ENCODE peak calls at places on chromosomes 6 and 20, in nine cellular contexts. One of them, this sample, is unnamed.

GRCh38 chr6:155248021-155249001 is 15.5 kb upstream of the CLDN20 start:
- DNase-seq in heart left ventricle: peak
- DNase-seq in SJSA1: peak
- DNase-seq in endodermal cell: peak
- DNase-seq in breast epithelium: peak
- DNase-seq in CD8-positive, alpha-beta T cell: peak
- DNase-seq in PC-9: peak
- DNase-seq in lower lobe of right lung: peak
- DNase-seq in brain microvascular endothelial cell: peak
- DNase-seq in this sample: no peak

GRCh38 chr20:57450419-57450818 is 59.2 kb downstream of the RBM38 start:
- DNase-seq in heart left ventricle: peak
- DNase-seq in SJSA1: no peak
- DNase-seq in endodermal cell: no peak
- DNase-seq in breast epithelium: no peak
- DNase-seq in CD8-positive, alpha-beta T cell: no peak
- DNase-seq in PC-9: no peak
- DNase-seq in lower lobe of right lung: peak
- DNase-seq in brain microvascular endothelial cell: no peak
- DNase-seq in this sample: no peak

GRCh38 chr6:64250126-64250525 is 614.5 kb downstream of the PHF3 start:
- DNase-seq in heart left ventricle: no peak
- DNase-seq in SJSA1: peak
- DNase-seq in endodermal cell: no peak
- DNase-seq in breast epithelium: no peak
- DNase-seq in CD8-positive, alpha-beta T cell: no peak
- DNase-seq in PC-9: no peak
- DNase-seq in lower lobe of right lung: no peak
- DNase-seq in brain microvascular endothelial cell: no peak
- DNase-seq in this sample: no peak

GRCh38 chr20:46293084-46293483 is 15.2 kb downstream of the CDH22 start:
- DNase-seq in heart left ventricle: no peak
- DNase-seq in SJSA1: peak
- DNase-seq in endodermal cell: peak
- DNase-seq in breast epithelium: no peak
- DNase-seq in CD8-positive, alpha-beta T cell: no peak
- DNase-seq in PC-9: peak
- DNase-seq in lower lobe of right lung: no peak
- DNase-seq in brain microvascular endothelial cell: peak
- DNase-seq in this sample: no peak

GRCh38 chr20:58905236-58905635 is 52.7 kb downstream of the GNAS start:
- DNase-seq in heart left ventricle: no peak
- DNase-seq in SJSA1: no peak
- DNase-seq in endodermal cell: no peak
- DNase-seq in breast epithelium: no peak
- DNase-seq in CD8-positive, alpha-beta T cell: no peak
- DNase-seq in PC-9: no peak
- DNase-seq in lower lobe of right lung: no peak
- DNase-seq in brain microvascular endothelial cell: no peak
- DNase-seq in this sample: no peak

GRCh38 chr20:60116128-60116909 is 158.1 kb downstream of the CDH26 start:
- DNase-seq in heart left ventricle: no peak
- DNase-seq in SJSA1: peak
- DNase-seq in endodermal cell: no peak
- DNase-seq in breast epithelium: no peak
- DNase-seq in CD8-positive, alpha-beta T cell: no peak
- DNase-seq in PC-9: no peak
- DNase-seq in lower lobe of right lung: no peak
- DNase-seq in brain microvascular endothelial cell: no peak
- DNase-seq in this sample: no peak

GRCh38 chr6:130965657-130966056 is 97.4 kb downstream of the EPB41L2 start:
- DNase-seq in heart left ventricle: no peak
- DNase-seq in SJSA1: peak
- DNase-seq in endodermal cell: no peak
- DNase-seq in breast epithelium: no peak
- DNase-seq in CD8-positive, alpha-beta T cell: no peak
- DNase-seq in PC-9: no peak
- DNase-seq in lower lobe of right lung: no peak
- DNase-seq in brain microvascular endothelial cell: no peak
- DNase-seq in this sample: no peak

GRCh38 chr6:125983246-125983945 is 2.9 kb upstream of the TRMT11 start:
- DNase-seq in heart left ventricle: no peak
- DNase-seq in SJSA1: peak
- DNase-seq in endodermal cell: no peak
- DNase-seq in breast epithelium: no peak
- DNase-seq in CD8-positive, alpha-beta T cell: no peak
- DNase-seq in PC-9: no peak
- DNase-seq in lower lobe of right lung: no peak
- DNase-seq in brain microvascular endothelial cell: peak
- DNase-seq in this sample: no peak

GRCh38 chr20:48451401-48451800 is 376.4 kb downstream of the PREX1 start:
- DNase-seq in heart left ventricle: no peak
- DNase-seq in SJSA1: no peak
- DNase-seq in endodermal cell: no peak
- DNase-seq in breast epithelium: no peak
- DNase-seq in CD8-positive, alpha-beta T cell: no peak
- DNase-seq in PC-9: no peak
- DNase-seq in lower lobe of right lung: no peak
- DNase-seq in brain microvascular endothelial cell: no peak
- DNase-seq in this sample: no peak

GRCh38 chr20:1509237-1509636 is 18.0 kb upstream of the SIRPB2 start:
- DNase-seq in heart left ventricle: no peak
- DNase-seq in SJSA1: no peak
- DNase-seq in endodermal cell: peak
- DNase-seq in breast epithelium: no peak
- DNase-seq in CD8-positive, alpha-beta T cell: no peak
- DNase-seq in PC-9: no peak
- DNase-seq in lower lobe of right lung: no peak
- DNase-seq in brain microvascular endothelial cell: peak
- DNase-seq in this sample: no peak

GRCh38 chr6:166760288-166760687 is 133.2 kb upstream of the RPS6KA2 start:
- DNase-seq in heart left ventricle: no peak
- DNase-seq in SJSA1: no peak
- DNase-seq in endodermal cell: no peak
- DNase-seq in breast epithelium: no peak
- DNase-seq in CD8-positive, alpha-beta T cell: peak
- DNase-seq in PC-9: no peak
- DNase-seq in lower lobe of right lung: no peak
- DNase-seq in brain microvascular endothelial cell: no peak
- DNase-seq in this sample: no peak

GRCh38 chr6:1603708-1604346 is 5.9 kb upstream of the FOXC1 start:
- DNase-seq in heart left ventricle: no peak
- DNase-seq in SJSA1: no peak
- DNase-seq in endodermal cell: peak
- DNase-seq in breast epithelium: no peak
- DNase-seq in CD8-positive, alpha-beta T cell: no peak
- DNase-seq in PC-9: no peak
- DNase-seq in lower lobe of right lung: no peak
- DNase-seq in brain microvascular endothelial cell: no peak
- DNase-seq in this sample: no peak

GRCh38 chr6:34093206-34093605 is 52.7 kb downstream of the GRM4 start:
- DNase-seq in heart left ventricle: no peak
- DNase-seq in SJSA1: no peak
- DNase-seq in endodermal cell: no peak
- DNase-seq in breast epithelium: no peak
- DNase-seq in CD8-positive, alpha-beta T cell: no peak
- DNase-seq in PC-9: no peak
- DNase-seq in lower lobe of right lung: no peak
- DNase-seq in brain microvascular endothelial cell: no peak
- DNase-seq in this sample: no peak

GRCh38 chr6:14476793-14477531 is 359.4 kb downstream of the CD83 start:
- DNase-seq in heart left ventricle: peak
- DNase-seq in SJSA1: peak
- DNase-seq in endodermal cell: no peak
- DNase-seq in breast epithelium: peak
- DNase-seq in CD8-positive, alpha-beta T cell: no peak
- DNase-seq in PC-9: no peak
- DNase-seq in lower lobe of right lung: no peak
- DNase-seq in brain microvascular endothelial cell: peak
- DNase-seq in this sample: no peak

GRCh38 chr20:57821930-57822329 is 112.1 kb upstream of the PMEPA1 start:
- DNase-seq in heart left ventricle: no peak
- DNase-seq in SJSA1: no peak
- DNase-seq in endodermal cell: no peak
- DNase-seq in breast epithelium: no peak
- DNase-seq in CD8-positive, alpha-beta T cell: no peak
- DNase-seq in PC-9: no peak
- DNase-seq in lower lobe of right lung: no peak
- DNase-seq in brain microvascular endothelial cell: no peak
- DNase-seq in this sample: no peak

GRCh38 chr20:38473353-38473795 is 731 bp downstream of the RALGAPB start:
- DNase-seq in heart left ventricle: peak
- DNase-seq in SJSA1: peak
- DNase-seq in endodermal cell: no peak
- DNase-seq in breast epithelium: peak
- DNase-seq in CD8-positive, alpha-beta T cell: no peak
- DNase-seq in PC-9: no peak
- DNase-seq in lower lobe of right lung: no peak
- DNase-seq in brain microvascular endothelial cell: no peak
- DNase-seq in this sample: no peak

GRCh38 chr6:53813801-53814200 is 19.0 kb downstream of the LRRC1 start:
- DNase-seq in heart left ventricle: no peak
- DNase-seq in SJSA1: no peak
- DNase-seq in endodermal cell: no peak
- DNase-seq in breast epithelium: no peak
- DNase-seq in CD8-positive, alpha-beta T cell: no peak
- DNase-seq in PC-9: no peak
- DNase-seq in lower lobe of right lung: no peak
- DNase-seq in brain microvascular endothelial cell: no peak
- DNase-seq in this sample: no peak

GRCh38 chr6:53809691-53810090 is 14.9 kb downstream of the LRRC1 start:
- DNase-seq in heart left ventricle: no peak
- DNase-seq in SJSA1: no peak
- DNase-seq in endodermal cell: no peak
- DNase-seq in breast epithelium: no peak
- DNase-seq in CD8-positive, alpha-beta T cell: no peak
- DNase-seq in PC-9: no peak
- DNase-seq in lower lobe of right lung: no peak
- DNase-seq in brain microvascular endothelial cell: no peak
- DNase-seq in this sample: no peak

GRCh38 chr6:53811082-53811481 is 16.3 kb downstream of the LRRC1 start:
- DNase-seq in heart left ventricle: peak
- DNase-seq in SJSA1: no peak
- DNase-seq in endodermal cell: peak
- DNase-seq in breast epithelium: peak
- DNase-seq in CD8-positive, alpha-beta T cell: no peak
- DNase-seq in PC-9: peak
- DNase-seq in lower lobe of right lung: peak
- DNase-seq in brain microvascular endothelial cell: no peak
- DNase-seq in this sample: no peak

GRCh38 chr6:53813096-53813495 is 18.3 kb downstream of the LRRC1 start:
- DNase-seq in heart left ventricle: no peak
- DNase-seq in SJSA1: no peak
- DNase-seq in endodermal cell: no peak
- DNase-seq in breast epithelium: no peak
- DNase-seq in CD8-positive, alpha-beta T cell: no peak
- DNase-seq in PC-9: peak
- DNase-seq in lower lobe of right lung: no peak
- DNase-seq in brain microvascular endothelial cell: no peak
- DNase-seq in this sample: no peak

GRCh38 chr6:53811746-53812145 is 16.9 kb downstream of the LRRC1 start:
- DNase-seq in heart left ventricle: no peak
- DNase-seq in SJSA1: no peak
- DNase-seq in endodermal cell: peak
- DNase-seq in breast epithelium: no peak
- DNase-seq in CD8-positive, alpha-beta T cell: no peak
- DNase-seq in PC-9: no peak
- DNase-seq in lower lobe of right lung: no peak
- DNase-seq in brain microvascular endothelial cell: no peak
- DNase-seq in this sample: no peak
- H3K27ac ChIP-seq in heart left ventricle: no peak
- H3K27ac ChIP-seq in SJSA1: no peak
- H3K27ac ChIP-seq in endodermal cell: no peak
- H3K27ac ChIP-seq in breast epithelium: peak
- H3K27ac ChIP-seq in CD8-positive, alpha-beta T cell: no peak
- H3K27ac ChIP-seq in PC-9: peak
- H3K27ac ChIP-seq in lower lobe of right lung: no peak
- H3K27ac ChIP-seq in brain microvascular endothelial cell: no peak
- H3K27ac ChIP-seq in this sample: no peak

GRCh38 chr6:108254436-108255410 is 6.1 kb downstream of the SNX3 start:
- DNase-seq in heart left ventricle: no peak
- DNase-seq in SJSA1: no peak
- DNase-seq in endodermal cell: no peak
- DNase-seq in breast epithelium: no peak
- DNase-seq in CD8-positive, alpha-beta T cell: no peak
- DNase-seq in PC-9: no peak
- DNase-seq in lower lobe of right lung: no peak
- DNase-seq in brain microvascular endothelial cell: no peak
- DNase-seq in this sample: no peak
- H3K27ac ChIP-seq in heart left ventricle: no peak
- H3K27ac ChIP-seq in SJSA1: no peak
- H3K27ac ChIP-seq in endodermal cell: no peak
- H3K27ac ChIP-seq in breast epithelium: no peak
- H3K27ac ChIP-seq in CD8-positive, alpha-beta T cell: no peak
- H3K27ac ChIP-seq in PC-9: peak
- H3K27ac ChIP-seq in lower lobe of right lung: peak
- H3K27ac ChIP-seq in brain microvascular endothelial cell: no peak
- H3K27ac ChIP-seq in this sample: no peak

GRCh38 chr20:62734336-62734735 is 25.7 kb downstream of the NTSR1 start:
- DNase-seq in heart left ventricle: no peak
- DNase-seq in SJSA1: no peak
- DNase-seq in endodermal cell: no peak
- DNase-seq in breast epithelium: no peak
- DNase-seq in CD8-positive, alpha-beta T cell: no peak
- DNase-seq in PC-9: no peak
- DNase-seq in lower lobe of right lung: no peak
- DNase-seq in brain microvascular endothelial cell: no peak
- DNase-seq in this sample: no peak
- H3K27ac ChIP-seq in heart left ventricle: no peak
- H3K27ac ChIP-seq in SJSA1: no peak
- H3K27ac ChIP-seq in endodermal cell: no peak
- H3K27ac ChIP-seq in breast epithelium: no peak
- H3K27ac ChIP-seq in CD8-positive, alpha-beta T cell: no peak
- H3K27ac ChIP-seq in PC-9: no peak
- H3K27ac ChIP-seq in lower lobe of right lung: no peak
- H3K27ac ChIP-seq in brain microvascular endothelial cell: no peak
- H3K27ac ChIP-seq in this sample: no peak

DNA sequence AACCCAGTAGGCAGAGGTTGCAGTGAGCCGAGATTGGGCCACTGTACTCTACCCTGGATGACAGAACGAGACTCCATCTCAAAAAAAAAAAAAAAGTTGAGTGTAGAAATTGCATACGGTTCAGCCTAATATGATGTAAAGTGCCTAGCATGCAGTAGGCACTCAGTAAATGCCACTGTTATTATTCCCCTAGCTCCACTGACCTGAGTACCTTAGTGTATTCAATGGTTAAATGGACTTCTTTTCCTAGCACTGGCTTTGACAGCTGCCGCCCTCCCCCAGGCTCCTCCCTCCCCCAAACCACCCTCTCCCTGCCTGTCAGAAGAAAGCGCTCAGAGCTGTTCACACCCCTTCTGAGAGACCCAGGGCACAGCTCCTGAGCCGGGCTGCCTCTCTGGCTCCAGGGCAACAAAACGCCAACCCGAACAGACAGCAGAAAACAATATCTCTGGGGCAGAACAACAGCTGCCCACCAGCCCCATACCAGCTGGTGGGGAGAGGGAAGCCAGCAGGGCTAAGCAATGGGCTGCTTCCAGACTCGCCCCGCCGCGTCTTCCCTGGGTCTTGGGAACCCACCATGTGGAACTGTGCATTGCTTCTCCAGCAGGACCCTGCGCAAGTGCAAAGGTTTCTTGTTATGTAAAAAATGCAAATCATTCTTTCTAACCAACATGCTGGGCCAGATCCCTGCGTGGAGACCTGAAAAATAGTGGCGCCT is 4.5 kb downstream of the CPNE5 start:
- DNase-seq in heart left ventricle: no peak
- DNase-seq in SJSA1: no peak
- DNase-seq in endodermal cell: peak
- DNase-seq in breast epithelium: no peak
- DNase-seq in CD8-positive, alpha-beta T cell: no peak
- DNase-seq in PC-9: no peak
- DNase-seq in lower lobe of right lung: no peak
- DNase-seq in brain microvascular endothelial cell: no peak
- DNase-seq in this sample: no peak
- H3K27ac ChIP-seq in heart left ventricle: peak
- H3K27ac ChIP-seq in SJSA1: no peak
- H3K27ac ChIP-seq in endodermal cell: peak
- H3K27ac ChIP-seq in breast epithelium: no peak
- H3K27ac ChIP-seq in CD8-positive, alpha-beta T cell: no peak
- H3K27ac ChIP-seq in PC-9: no peak
- H3K27ac ChIP-seq in lower lobe of right lung: no peak
- H3K27ac ChIP-seq in brain microvascular endothelial cell: no peak
- H3K27ac ChIP-seq in this sample: peak